ENCODE peak calls at places on chromosome 15, in six cellular contexts. One of them, this sample, is unnamed.
A peak's percentile ranks its signal among the peaks of the same experiment; 100 is the strongest.

GRCh38 chr15:52013151-52013791 is 5.7 kb upstream of the MAPK6 start:
- DNase-seq in activated CD4-positive, alpha-beta T cell treated with anti-CD3 and anti-CD28 coated beads, Interleukin-2, amount 50 U/mL, for 24 hours: no peak
- DNase-seq in EL: peak; percentile 66
- DNase-seq in HT-29: no peak
- DNase-seq in CD8-positive, alpha-beta T cell: no peak
- DNase-seq in left lung: no peak
- DNase-seq in this sample: no peak

GRCh38 chr15:40906947-40907802 is 12.9 kb downstream of the VPS18 start:
- DNase-seq in activated CD4-positive, alpha-beta T cell treated with anti-CD3 and anti-CD28 coated beads, Interleukin-2, amount 50 U/mL, for 24 hours: peak; percentile 45
- DNase-seq in EL: peak; percentile 50
- DNase-seq in HT-29: peak; percentile 75
- DNase-seq in CD8-positive, alpha-beta T cell: peak; percentile 57
- DNase-seq in left lung: no peak
- DNase-seq in this sample: no peak

GRCh38 chr15:76983588-76984379 is 11.1 kb upstream of the PSTPIP1 start:
- DNase-seq in activated CD4-positive, alpha-beta T cell treated with anti-CD3 and anti-CD28 coated beads, Interleukin-2, amount 50 U/mL, for 24 hours: no peak
- DNase-seq in EL: no peak
- DNase-seq in HT-29: no peak
- DNase-seq in CD8-positive, alpha-beta T cell: no peak
- DNase-seq in left lung: no peak
- DNase-seq in this sample: no peak

GRCh38 chr15:75153084-75153483 is 48.6 kb upstream of the C15orf39 start:
- DNase-seq in activated CD4-positive, alpha-beta T cell treated with anti-CD3 and anti-CD28 coated beads, Interleukin-2, amount 50 U/mL, for 24 hours: peak; percentile 7
- DNase-seq in EL: peak; percentile 28
- DNase-seq in HT-29: no peak
- DNase-seq in CD8-positive, alpha-beta T cell: no peak
- DNase-seq in left lung: no peak
- DNase-seq in this sample: peak; percentile 41

GRCh38 chr15:81155375-81156218 is 21.5 kb downstream of the CFAP161 start:
- DNase-seq in activated CD4-positive, alpha-beta T cell treated with anti-CD3 and anti-CD28 coated beads, Interleukin-2, amount 50 U/mL, for 24 hours: no peak
- DNase-seq in EL: peak; percentile 35
- DNase-seq in HT-29: peak; percentile 58
- DNase-seq in CD8-positive, alpha-beta T cell: peak; percentile 11
- DNase-seq in left lung: no peak
- DNase-seq in this sample: peak; percentile 14

GRCh38 chr15:68352401-68353062 is 75.0 kb downstream of the FEM1B start:
- DNase-seq in activated CD4-positive, alpha-beta T cell treated with anti-CD3 and anti-CD28 coated beads, Interleukin-2, amount 50 U/mL, for 24 hours: peak; percentile 36
- DNase-seq in EL: peak; percentile 96
- DNase-seq in HT-29: peak; percentile 43
- DNase-seq in CD8-positive, alpha-beta T cell: no peak
- DNase-seq in left lung: peak; percentile 60
- DNase-seq in this sample: peak; percentile 59

GRCh38 chr15:52558196-52558595 is 10.6 kb downstream of the ARPP19 start:
- DNase-seq in activated CD4-positive, alpha-beta T cell treated with anti-CD3 and anti-CD28 coated beads, Interleukin-2, amount 50 U/mL, for 24 hours: peak; percentile 60
- DNase-seq in EL: peak; percentile 69
- DNase-seq in HT-29: no peak
- DNase-seq in CD8-positive, alpha-beta T cell: peak; percentile 17
- DNase-seq in left lung: no peak
- DNase-seq in this sample: peak; percentile 22

GRCh38 chr15:78131295-78132021 is at the start of gene CIB2:
- DNase-seq in activated CD4-positive, alpha-beta T cell treated with anti-CD3 and anti-CD28 coated beads, Interleukin-2, amount 50 U/mL, for 24 hours: peak; percentile 54
- DNase-seq in EL: peak; percentile 69
- DNase-seq in HT-29: peak; percentile 54
- DNase-seq in CD8-positive, alpha-beta T cell: peak; percentile 75
- DNase-seq in left lung: peak; percentile 58
- DNase-seq in this sample: peak; percentile 84

GRCh38 chr15:65249641-65250040 is 37.0 kb downstream of the PARP16 start:
- DNase-seq in activated CD4-positive, alpha-beta T cell treated with anti-CD3 and anti-CD28 coated beads, Interleukin-2, amount 50 U/mL, for 24 hours: peak; percentile 70
- DNase-seq in EL: no peak
- DNase-seq in HT-29: no peak
- DNase-seq in CD8-positive, alpha-beta T cell: no peak
- DNase-seq in left lung: no peak
- DNase-seq in this sample: no peak

This sample was measured in LoVo.